ENCODE peak calls at places on chromosome 12, in seven cellular contexts. C is uterus, K is stomach, O is heart left ventricle, J is upper lobe of right lung, N is ovary, Q is tibial artery. B is an unnamed sample.

GRCh38 chr12:39605996-39606395 is 13.6 kb downstream of the ABCD2 start:
- DNase-seq in Q (no peak), O (no peak), J (no peak), C (no peak), N (no peak), K (no peak), B (no peak)

GRCh38 chr12:20132818-20133217 is 235.5 kb upstream of the PDE3A start:
- DNase-seq in N (no peak), O (no peak), Q (no peak), J (no peak), K (no peak), C (no peak), B (no peak)

GRCh38 chr12:49195734-49196133 is 6.9 kb upstream of the TUBA1A start:
- DNase-seq in Q (peak; percentile 53), N (no peak), J (no peak), O (no peak), K (no peak), C (no peak), B (no peak)

GRCh38 chr12:55721601-55722213 is 1.5 kb downstream of the RDH5 start:
- DNase-seq in J (peak; percentile 64), N (no peak), Q (no peak), O (no peak), C (no peak), K (no peak), B (no peak)

GRCh38 chr12:62732861-62733427 is 202.0 kb downstream of the PPM1H start:
- DNase-seq in O (no peak), C (no peak), N (no peak), K (no peak), J (no peak), Q (no peak), B (no peak)

GRCh38 chr12:80188566-80188965 is 89.2 kb downstream of the OTOGL start:
- DNase-seq in Q (no peak), N (no peak), K (no peak), C (no peak), J (no peak), O (no peak), B (no peak)

GRCh38 chr12:98606367-98606985 is 13.0 kb downstream of the SLC25A3 start:
- DNase-seq in J (no peak), O (no peak), C (no peak), N (no peak), Q (no peak), K (no peak), B (no peak)

GRCh38 chr12:85575115-85576096 is 260.8 kb downstream of the RASSF9 start:
- DNase-seq in C (peak; percentile 39), J (no peak), Q (no peak), O (peak; percentile 26), N (no peak), K (peak; percentile 53), B (peak; percentile 61)

GRCh38 chr12:67442347-67442841 is 173.2 kb downstream of the CAND1 start:
- DNase-seq in K (no peak), Q (no peak), C (peak; percentile 18), J (no peak), N (no peak), O (peak; percentile 44), B (peak; percentile 72)
- H3K4me3 ChIP-seq in K (no peak overlapping the region), Q (no peak overlapping the region), C (no peak overlapping the region), J (no peak overlapping the region), N (no peak overlapping the region), O (no peak overlapping the region), B (no peak overlapping the region)

GRCh38 chr12:112894128-112894527 is 12.6 kb upstream of the OAS1 start:
- DNase-seq in Q (no peak), K (no peak), J (no peak), O (no peak), N (no peak), C (no peak), B (no peak)
- H3K27ac ChIP-seq in Q (no peak overlapping the region), K (no peak overlapping the region), J (no peak overlapping the region), O (no peak overlapping the region), N (no peak overlapping the region), C (no peak overlapping the region), B (no peak overlapping the region)

DNA sequence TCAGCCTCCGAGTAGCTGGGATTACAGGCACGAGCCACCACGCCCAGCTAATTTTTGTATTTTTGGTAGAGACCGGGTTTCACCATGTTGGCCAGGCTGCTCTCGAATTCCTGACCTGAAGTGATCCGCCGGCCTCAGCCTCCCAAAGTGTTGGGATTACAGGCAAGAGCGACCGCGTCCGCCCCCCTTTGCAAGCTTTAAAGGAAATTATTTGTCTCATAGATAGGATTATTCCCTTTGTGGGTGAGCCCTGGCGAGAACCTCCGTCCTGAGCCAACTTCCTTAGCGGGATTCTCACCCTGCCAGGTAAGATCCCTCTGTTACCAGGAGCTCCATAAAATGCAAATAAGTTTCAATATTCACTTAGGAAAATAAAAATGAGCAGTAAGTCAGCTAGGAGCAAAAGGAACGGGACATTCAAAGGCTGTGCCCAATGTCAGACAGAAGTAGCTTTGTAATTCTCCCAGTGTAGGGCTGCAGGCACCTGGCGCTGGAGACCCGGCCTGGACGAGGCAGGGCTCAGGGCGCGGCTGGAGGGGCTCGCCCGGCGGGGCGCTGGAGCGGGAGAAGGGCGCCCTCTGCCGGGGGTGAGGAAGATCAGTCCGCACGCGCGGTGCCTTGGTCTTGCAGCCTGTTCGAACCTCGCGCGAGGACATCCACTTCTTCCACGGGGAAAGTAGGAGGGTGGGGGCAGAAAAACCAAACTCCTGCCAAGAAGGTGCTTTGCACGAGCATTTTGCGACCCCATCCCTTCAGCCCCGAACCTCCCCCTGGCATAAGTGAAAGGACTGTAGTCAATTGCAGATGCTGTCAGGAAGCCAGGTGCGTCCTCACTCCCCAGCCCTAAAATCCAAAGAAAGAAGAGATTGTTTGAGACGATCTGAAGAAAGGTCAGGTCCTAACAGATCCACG is 47.1 kb upstream of the PLXNC1 start:
- DNase-seq in J (peak; percentile 90), O (peak; percentile 84), Q (peak; percentile 85), C (peak; percentile 80), K (peak; percentile 77), N (peak; percentile 80), B (peak; percentile 73)
- TF ChIP-seq CTCF in J (peak; percentile 93), O (peak; percentile 92), Q (peak; percentile 89), C (peak; percentile 95), K (no peak), N (peak; percentile 85), B (peak; percentile 81)

GRCh38 chr12:114673169-114673833 is 10.7 kb downstream of the TBX3 start:
- DNase-seq in N (peak; percentile 66), Q (no peak), K (no peak), O (no peak), J (no peak), C (peak; percentile 77), B (no peak)
- H3K4me3 ChIP-seq in N (no peak overlapping the region), Q (no peak overlapping the region), K (no peak overlapping the region), O (no peak overlapping the region), J (peak overlapping the region; percentile 45), C (peak overlapping the region; percentile 6), B (no peak overlapping the region)

GRCh38 chr12:57479043-57479375 is 657 bp downstream of the ARHGAP9 start:
- DNase-seq in K (no peak), N (no peak), C (no peak), Q (no peak), O (no peak), J (no peak), B (no peak)
- H3K27ac ChIP-seq in K (peak overlapping the region; percentile 64), N (no peak overlapping the region), C (no peak overlapping the region), Q (no peak overlapping the region), O (no peak overlapping the region), J (peak overlapping the region; percentile 77), B (peak overlapping the region; percentile 41)

GRCh38 chr12:121789800-121790748 is 3.4 kb downstream of the RHOF start:
- DNase-seq in Q (no peak), O (peak; percentile 80), J (peak; percentile 88), C (no peak), N (no peak), K (peak; percentile 75), B (no peak)

GRCh38 chr12:121792607-121793500 is 634 bp downstream of the RHOF start:
- DNase-seq in J (peak; percentile 84), K (peak; percentile 58), C (no peak), Q (no peak), N (peak; percentile 78), O (no peak), B (no peak)

GRCh38 chr12:121793836-121794531 is 496 bp upstream of the RHOF start:
- DNase-seq in O (peak; percentile 91), J (peak; percentile 97), C (peak; percentile 94), Q (peak; percentile 93), K (peak; percentile 94), N (peak; percentile 92), B (peak; percentile 92)

GRCh38 chr12:121793501-121793835 is at the start of gene RHOF:
- DNase-seq in C (no peak), O (no peak), Q (no peak), J (peak; percentile 86), N (peak; percentile 63), K (peak; percentile 68), B (peak; percentile 47)

DNA sequence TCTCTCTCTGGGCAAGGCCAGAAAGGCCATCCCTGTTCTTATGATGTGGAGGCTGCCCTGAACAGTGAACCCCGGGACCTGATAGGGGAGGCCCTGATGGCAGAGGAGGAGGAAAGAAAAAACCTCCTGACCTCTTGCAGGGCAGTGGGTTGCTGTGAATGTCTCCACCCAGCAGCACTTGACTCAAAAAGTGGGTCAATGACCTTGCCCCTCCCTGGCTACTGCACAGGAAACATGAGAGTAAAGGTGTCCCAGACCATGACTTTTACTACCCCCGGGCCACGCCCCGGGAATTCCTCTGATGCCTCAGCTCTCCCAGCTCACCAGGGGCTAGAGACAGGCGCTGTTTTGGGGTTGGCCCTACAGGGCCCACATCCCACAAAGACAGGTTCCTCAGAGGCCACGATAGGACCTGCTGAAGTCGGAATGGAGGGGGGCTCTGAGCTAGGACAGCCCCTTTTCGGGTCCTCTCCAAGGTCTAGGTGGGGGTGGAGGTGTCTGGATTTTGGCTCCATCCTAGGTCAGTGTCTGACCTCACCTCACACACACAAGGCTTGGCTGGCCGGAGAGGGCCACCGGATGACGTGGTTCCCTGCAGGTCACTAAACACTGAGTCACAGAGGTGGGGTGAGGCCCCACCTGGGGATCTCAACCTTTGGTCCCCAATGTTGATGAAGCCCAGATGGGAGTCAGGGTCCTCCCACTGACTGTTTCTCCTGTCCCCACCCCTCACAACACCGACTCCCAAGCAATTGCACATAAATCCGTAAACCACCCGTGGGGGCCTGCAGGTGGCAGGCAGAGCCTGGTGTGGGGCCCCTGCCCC is 1.6 kb downstream of the RHOF start:
- DNase-seq in O (no peak), J (peak; percentile 69), N (no peak), Q (no peak), K (peak; percentile 64), C (no peak), B (no peak)
- TF ChIP-seq CTCF in O (no peak), J (no peak), N (no peak), Q (no peak), K (no peak), C (no peak), B (no peak)